ENCODE peak calls at places on chromosomes 4 and X, in seven cellular contexts. T is fibroblast of lung, A is MM.1S, Y is neural progenitor cell, B is mesendoderm, N is keratinocyte, G is PC-3. P is an unnamed sample. For H3K36me3, the result is how much of the 10 kb centered on the place peaks cover.

GRCh38 chr4:37561803-37562207 is 124.4 kb downstream of the RELL1 start:
- DNase-seq in G (peak), Y (no peak), B (no peak), N (peak), A (no peak), T (peak), P (no peak)

GRCh38 chr4:31187979-31188378 is 467.8 kb downstream of the PCDH7 start:
- DNase-seq in B (no peak), T (peak), A (no peak), N (no peak), G (no peak), Y (no peak), P (no peak)

GRCh38 chrX:50049228-50049627 is 126.8 kb downstream of the CLCN5 start:
- DNase-seq in Y (no peak), T (no peak), B (no peak), N (no peak), A (no peak), G (no peak), P (no peak)

GRCh38 chr4:179097741-179098140 is 1655.5 kb upstream of the AGA start:
- DNase-seq in T (peak), B (peak), Y (peak), N (no peak), A (peak), G (peak), P (peak)

GRCh38 chr4:42302348-42302747 is 94.9 kb upstream of the SHISA3 start:
- DNase-seq in Y (peak), G (peak), T (peak), B (peak), A (peak), N (no peak), P (peak)

GRCh38 chr4:185591679-185592141 is 56.4 kb upstream of the PDLIM3 start:
- DNase-seq in N (no peak), B (no peak), T (peak), Y (no peak), G (peak), A (peak), P (no peak)

GRCh38 chrX:115068896-115069295 is 51.5 kb upstream of the IL13RA2 start:
- DNase-seq in T (no peak), A (no peak), N (no peak), G (no peak), Y (no peak), B (no peak), P (no peak)

GRCh38 chr4:113270520-113271319 is 221.3 kb downstream of the ANK2 start:
- DNase-seq in G (no peak), B (peak), Y (no peak), A (no peak), N (no peak), T (no peak), P (no peak)

GRCh38 chrX:127877358-127877757 is 174.8 kb downstream of the ACTRT1 start:
- DNase-seq in G (no peak), Y (no peak), B (no peak), A (no peak), T (no peak), N (no peak), P (no peak)

GRCh38 chr4:41977709-41978108 is 3.8 kb upstream of the DCAF4L1 start:
- DNase-seq in T (peak), Y (no peak), A (no peak), G (no peak), N (no peak), B (no peak), P (no peak)

GRCh38 chr4:119517361-119518229 is 111.0 kb downstream of the PDE5A start:
- DNase-seq in Y (no peak), T (peak), G (no peak), B (no peak), N (no peak), A (no peak), P (no peak)

GRCh38 chr4:153789741-153790651 is 1.1 kb upstream of the SFRP2 start:
- DNase-seq in T (peak), A (no peak), N (no peak), Y (peak), B (peak), G (no peak), P (no peak)

GRCh38 chr4:931194-931959 is 739 bp downstream of the GAK start:
- DNase-seq in B (no peak), Y (no peak), T (peak), A (no peak), G (no peak), N (no peak), P (peak)

GRCh38 chrX:20028588-20028987 is 37.7 kb upstream of the BCLAF3 start:
- DNase-seq in G (no peak), N (no peak), B (peak), A (no peak), T (no peak), Y (no peak), P (no peak)

GRCh38 chrX:20032201-20032600 is 41.3 kb upstream of the BCLAF3 start:
- DNase-seq in G (no peak), T (no peak), Y (no peak), A (no peak), N (no peak), B (no peak), P (no peak)

GRCh38 chrX:20026278-20026677 is 35.4 kb upstream of the BCLAF3 start:
- DNase-seq in Y (no peak), G (peak), B (peak), N (no peak), A (no peak), T (peak), P (no peak)

DNA sequence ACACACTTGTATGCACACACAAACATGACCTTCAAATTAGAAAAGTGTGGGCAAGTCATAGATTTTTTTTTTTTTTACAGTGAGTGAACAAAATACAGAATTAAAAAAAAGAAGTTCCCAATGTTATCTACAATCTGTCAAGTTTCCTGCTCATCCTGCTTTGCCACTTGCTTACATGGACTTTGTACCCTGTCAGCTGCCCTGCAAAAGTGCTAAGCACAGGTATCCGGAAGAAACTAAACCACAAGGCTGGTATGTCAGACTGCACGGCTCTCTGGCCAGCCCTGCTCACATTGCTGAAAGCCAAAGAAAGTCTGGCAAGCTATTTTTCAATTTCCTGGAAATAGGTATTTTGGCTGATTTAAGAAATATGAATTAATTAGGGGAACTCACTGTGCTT is 38.9 kb upstream of the BCLAF3 start:
- DNase-seq in Y (no peak), A (peak), T (no peak), N (no peak), G (peak), B (no peak), P (no peak)
- H3K4me2 ChIP-seq in Y (no peak), A (peak), T (no peak), N (no peak), G (peak), B (no peak), P (no peak)

DNA sequence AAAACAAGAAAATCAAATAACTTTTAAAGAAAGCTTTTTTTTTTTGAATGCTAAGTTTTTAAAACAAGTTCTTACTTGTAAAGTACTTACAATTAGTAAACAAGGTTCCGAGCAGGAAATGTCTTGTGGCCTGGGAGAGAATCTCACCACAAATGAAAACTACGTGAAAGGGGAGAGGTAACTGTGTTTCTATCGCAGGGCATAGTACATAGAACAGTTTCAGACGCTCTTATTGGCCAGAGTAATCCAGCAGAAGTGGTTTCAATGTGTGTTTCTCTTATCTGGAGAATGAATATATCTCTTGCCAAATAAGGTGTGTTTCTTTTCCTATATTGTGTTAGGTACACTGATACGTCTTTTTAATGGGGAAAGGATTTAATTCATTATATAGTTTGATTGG is at the start of gene PLAC8:
- DNase-seq in N (peak), A (peak), B (peak), T (no peak), G (peak), Y (no peak), P (no peak)
- H3K4me3 ChIP-seq in N (no peak), A (peak), B (no peak), T (no peak), G (peak), Y (no peak), P (no peak)

GRCh38 chr4:4418676-4419370 is 31.9 kb downstream of the NSG1 start:
- DNase-seq in Y (no peak), N (no peak), G (no peak), A (no peak), B (no peak), T (no peak), P (no peak)

GRCh38 chr4:4416981-4417380 is 30.1 kb downstream of the NSG1 start:
- DNase-seq in T (no peak), G (no peak), A (no peak), N (no peak), B (no peak), Y (no peak), P (no peak)

GRCh38 chr4:4419896-4420295 is 33.0 kb downstream of the NSG1 start:
- DNase-seq in T (no peak), N (no peak), B (no peak), A (no peak), G (no peak), Y (no peak), P (no peak)

GRCh38 chr4:4415806-4416805 is 29.2 kb downstream of the NSG1 start:
- DNase-seq in B (peak), N (no peak), G (no peak), T (no peak), A (no peak), Y (no peak), P (no peak)

DNA sequence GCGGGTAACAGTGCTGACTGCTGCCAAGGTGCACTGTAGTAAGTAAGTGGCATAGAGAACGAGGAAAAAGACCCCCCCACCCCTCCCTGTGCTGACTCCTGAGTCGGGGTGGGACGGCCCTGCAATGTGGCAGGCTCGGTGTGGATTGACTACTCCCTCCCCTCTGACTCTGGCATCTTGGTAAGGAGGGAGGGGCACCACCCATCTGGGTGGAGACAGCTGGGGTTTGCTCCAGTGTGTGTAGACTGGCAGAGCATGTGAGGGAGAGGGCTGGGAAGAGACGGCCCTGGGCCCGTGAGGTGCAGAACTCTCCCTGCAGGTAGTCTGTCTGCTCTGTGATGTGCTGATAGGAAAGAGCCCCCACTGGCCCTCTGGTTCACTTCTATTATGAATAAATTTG is 31.0 kb downstream of the NSG1 start:
- DNase-seq in G (no peak), Y (no peak), T (no peak), N (no peak), A (no peak), B (no peak), P (no peak)
- H3K36me3 ChIP-seq in G (under half), Y (under half), T (under half), N (under half), A (under half), B (under half), P (half or more)

DNA sequence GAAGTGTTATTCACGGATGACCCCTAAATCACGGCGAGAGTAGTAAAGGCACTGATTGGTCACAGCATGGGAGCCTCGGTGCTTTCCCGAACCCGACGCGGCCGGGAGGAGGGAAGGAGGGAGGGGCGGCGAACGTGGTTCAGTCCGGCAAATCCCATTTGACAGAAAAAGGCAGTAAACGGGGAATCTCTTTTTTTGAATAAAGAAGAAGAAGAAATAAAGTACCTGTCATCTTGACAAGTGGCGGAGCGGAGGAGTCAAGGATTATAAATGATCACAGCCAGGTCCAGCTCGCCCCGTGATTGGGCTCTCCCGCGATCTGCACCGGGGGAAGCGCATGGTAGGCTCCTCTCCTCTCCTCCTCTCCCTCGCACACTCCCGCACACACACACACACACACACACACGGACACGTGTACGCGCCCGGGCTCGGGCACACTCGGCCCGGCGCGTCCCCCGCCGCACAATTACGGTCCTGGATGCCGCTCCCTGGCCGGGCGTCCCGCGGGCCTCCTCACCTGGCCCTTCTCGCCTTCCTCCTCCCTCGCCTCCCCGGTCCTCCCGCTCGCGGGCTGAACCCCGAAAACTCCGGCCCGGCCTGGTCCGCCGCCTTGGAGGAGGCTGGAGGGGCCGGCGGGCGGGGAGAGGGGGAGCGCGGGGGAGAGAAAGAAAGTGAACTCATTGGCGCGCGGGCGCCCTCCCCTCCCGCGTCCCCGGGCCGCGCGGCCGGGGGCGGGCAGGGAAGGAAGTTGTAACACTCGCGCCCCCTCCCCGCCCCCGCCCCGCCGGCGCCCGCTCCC is 99.2 kb upstream of the TENM3 start:
- DNase-seq in N (no peak), A (peak), T (peak), B (peak), Y (peak), G (peak), P (no peak)
- H3K4me2 ChIP-seq in N (peak), A (peak), T (peak), B (peak), Y (peak), G (peak), P (no peak)

DNA sequence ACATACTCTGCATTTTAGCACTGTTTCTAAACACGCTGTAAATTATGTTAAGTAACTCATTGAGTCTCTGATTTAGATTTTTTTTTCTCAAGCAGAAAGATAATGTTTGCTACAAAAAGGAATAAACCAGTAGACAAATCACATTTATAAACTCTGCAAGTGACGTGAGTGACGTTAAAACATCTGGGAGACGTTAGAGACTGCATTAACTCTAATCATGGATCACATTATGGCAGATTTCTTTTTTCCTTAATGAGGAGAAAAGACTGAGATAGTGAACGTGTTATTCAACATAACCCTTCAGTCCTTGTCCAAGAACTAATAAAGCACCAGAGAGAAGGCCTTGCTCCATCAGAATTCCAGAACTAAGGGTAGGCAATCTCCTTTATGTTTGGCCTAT is 31.0 kb downstream of the UNC5C start:
- DNase-seq in A (no peak), B (no peak), N (no peak), G (no peak), Y (no peak), T (no peak), P (no peak)
- H3K4me3 ChIP-seq in A (no peak), B (no peak), N (no peak), G (no peak), Y (no peak), T (no peak), P (no peak)

GRCh38 chrX:134431894-134432293 is 28.1 kb upstream of the HPRT1 start:
- DNase-seq in T (peak), N (no peak), B (no peak), G (peak), Y (no peak), A (no peak), P (no peak)
- H3K36me3 ChIP-seq in T (under half), N (under half), B (under half), G (under half), Y (under half), A (under half), P (under half)

GRCh38 chrX:154039577-154039976 is 19.9 kb upstream of the IRAK1 start:
- DNase-seq in G (no peak), N (no peak), T (no peak), Y (no peak), B (no peak), A (no peak), P (no peak)

GRCh38 chrX:154036513-154036912 is 16.8 kb upstream of the IRAK1 start:
- DNase-seq in B (no peak), Y (peak), G (no peak), T (no peak), N (no peak), A (no peak), P (no peak)

GRCh38 chrX:154040863-154041262 is 21.2 kb upstream of the IRAK1 start:
- DNase-seq in A (no peak), T (no peak), B (no peak), N (no peak), G (no peak), Y (no peak), P (peak)

GRCh38 chrX:154040307-154040756 is 20.6 kb upstream of the IRAK1 start:
- DNase-seq in G (no peak), Y (no peak), N (no peak), T (peak), A (no peak), B (no peak), P (no peak)

GRCh38 chrX:154037754-154038153 is 18.1 kb upstream of the IRAK1 start:
- DNase-seq in Y (no peak), B (no peak), G (no peak), N (no peak), A (no peak), T (no peak), P (no peak)
- H3K4me2 ChIP-seq in Y (no peak), B (no peak), G (no peak), N (no peak), A (no peak), T (no peak), P (no peak)

GRCh38 chrX:41603591-41603990 is 85.2 kb upstream of the GPR34 start:
- DNase-seq in A (no peak), Y (no peak), B (no peak), T (no peak), G (no peak), N (no peak), P (no peak)
- H3K4me3 ChIP-seq in A (no peak), Y (no peak), B (no peak), T (no peak), G (no peak), N (no peak), P (no peak)

DNA sequence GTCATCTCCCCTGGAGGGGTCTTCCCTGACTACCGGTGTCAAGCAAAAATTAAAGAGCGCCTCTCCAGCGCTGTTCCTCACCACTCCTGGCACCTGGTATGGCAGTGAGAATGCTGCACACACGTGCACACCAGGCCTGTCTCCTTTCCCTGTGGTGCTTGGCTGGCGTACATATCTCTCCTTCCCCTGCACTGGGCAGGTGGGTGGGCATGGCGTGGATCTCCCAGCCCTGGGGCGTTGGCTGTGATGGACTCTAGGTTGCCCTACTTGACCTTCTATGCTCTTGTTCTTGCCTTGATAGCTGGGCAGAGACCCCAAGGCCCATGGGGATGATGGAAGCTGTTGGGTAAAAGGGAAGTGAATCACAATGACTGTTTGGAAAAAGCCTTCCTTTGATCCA is 109.2 kb downstream of the CLNK start:
- DNase-seq in N (no peak), A (no peak), G (no peak), B (no peak), T (no peak), Y (no peak), P (no peak)
- H3K36me3 ChIP-seq in N (under half), A (under half), G (under half), B (under half), T (under half), Y (under half), P (under half)

DNA sequence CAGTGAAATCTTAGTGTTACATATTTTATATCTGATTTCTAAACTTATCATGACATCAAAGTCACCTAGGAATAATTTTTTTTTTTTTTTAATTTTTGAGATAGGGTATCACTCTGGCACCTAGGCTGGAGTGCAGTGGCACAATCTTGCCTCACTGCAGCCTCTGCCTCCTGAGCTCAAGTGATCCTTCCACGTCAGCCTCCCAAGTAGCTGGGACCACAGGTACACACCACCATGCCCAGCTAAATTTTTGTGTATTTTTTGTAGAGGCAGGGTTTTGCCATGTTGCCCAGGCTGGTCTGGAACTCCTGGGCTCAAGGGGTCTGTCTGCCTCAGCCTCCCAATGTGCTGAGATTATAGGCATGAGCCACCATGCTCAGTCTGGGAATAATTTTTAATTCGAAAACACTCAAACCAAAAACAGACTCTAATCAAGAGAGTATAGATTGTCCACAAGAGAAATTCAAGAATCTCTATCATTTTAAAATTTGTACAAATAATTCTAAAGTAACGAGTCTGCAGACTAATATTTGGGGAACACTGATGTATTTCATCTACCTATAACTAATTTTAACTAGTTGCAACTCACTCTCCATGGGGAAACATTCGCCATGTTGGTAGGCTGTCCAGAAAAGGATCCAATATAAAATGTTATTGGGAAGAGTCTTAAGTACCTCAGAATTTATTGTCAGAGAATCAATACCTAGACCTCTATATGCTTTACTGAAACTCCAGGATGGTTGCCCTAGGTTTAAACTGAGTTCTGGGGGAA is 3.4 kb downstream of the SLC7A11 start:
- DNase-seq in G (no peak), T (no peak), A (no peak), Y (no peak), B (no peak), N (no peak), P (no peak)
- H3K4me2 ChIP-seq in G (peak), T (peak), A (no peak), Y (no peak), B (no peak), N (peak), P (peak)

P was measured in OCI-LY7.